ENCODE peak calls at places on chromosomes 5 and 9, in four cellular contexts. One of them, this sample, is unnamed. For H3K4me1, the result is how much of the 10 kb centered on the place peaks cover.

GRCh38 chr5:61069150-61069549 is 93.1 kb downstream of the SMIM15 start:
- DNase-seq in kidney: no peak
- DNase-seq in DND-41: peak
- DNase-seq in transverse colon: no peak
- DNase-seq in this sample: no peak

GRCh38 chr5:179273441-179274145 is 71.7 kb downstream of the ADAMTS2 start:
- DNase-seq in kidney: peak
- DNase-seq in DND-41: no peak
- DNase-seq in transverse colon: no peak
- DNase-seq in this sample: no peak

GRCh38 chr9:91192785-91193657 is 168.7 kb downstream of the AUH start:
- DNase-seq in kidney: peak
- DNase-seq in DND-41: peak
- DNase-seq in transverse colon: peak
- DNase-seq in this sample: peak

GRCh38 chr5:107369622-107370021 is 301.1 kb downstream of the EFNA5 start:
- DNase-seq in kidney: no peak
- DNase-seq in DND-41: no peak
- DNase-seq in transverse colon: no peak
- DNase-seq in this sample: no peak

GRCh38 chr9:82606761-82607382 is 456.1 kb downstream of the RASEF start:
- DNase-seq in kidney: no peak
- DNase-seq in DND-41: peak
- DNase-seq in transverse colon: peak
- DNase-seq in this sample: no peak

GRCh38 chr5:149063017-149063687 is at the start of gene SH3TC2:
- DNase-seq in kidney: peak
- DNase-seq in DND-41: no peak
- DNase-seq in transverse colon: peak
- DNase-seq in this sample: no peak

GRCh38 chr5:55645304-55645703 is 66.8 kb downstream of the SLC38A9 start:
- DNase-seq in kidney: no peak
- DNase-seq in DND-41: no peak
- DNase-seq in transverse colon: no peak
- DNase-seq in this sample: no peak

GRCh38 chr5:130526708-130527107 is 622.4 kb downstream of the CHSY3 start:
- DNase-seq in kidney: no peak
- DNase-seq in DND-41: no peak
- DNase-seq in transverse colon: no peak
- DNase-seq in this sample: no peak

GRCh38 chr5:44943637-44944036 is 134.9 kb downstream of the MRPS30 start:
- DNase-seq in kidney: no peak
- DNase-seq in DND-41: no peak
- DNase-seq in transverse colon: no peak
- DNase-seq in this sample: no peak

GRCh38 chr5:124922255-124922975 is 176.0 kb upstream of the ZNF608 start:
- DNase-seq in kidney: no peak
- DNase-seq in DND-41: no peak
- DNase-seq in transverse colon: no peak
- DNase-seq in this sample: no peak

GRCh38 chr5:132233081-132233480 is 5.4 kb upstream of the P4HA2 start:
- DNase-seq in kidney: no peak
- DNase-seq in DND-41: no peak
- DNase-seq in transverse colon: peak
- DNase-seq in this sample: peak

GRCh38 chr5:141560141-141560540 is 58.7 kb downstream of the DIAPH1 start:
- DNase-seq in kidney: no peak
- DNase-seq in DND-41: no peak
- DNase-seq in transverse colon: no peak
- DNase-seq in this sample: no peak

GRCh38 chr9:97052735-97053134 is 13.8 kb upstream of the CTSV start:
- DNase-seq in kidney: no peak
- DNase-seq in DND-41: no peak
- DNase-seq in transverse colon: no peak
- DNase-seq in this sample: no peak

GRCh38 chr5:132215329-132215728 is 12.3 kb downstream of the P4HA2 start:
- DNase-seq in kidney: peak
- DNase-seq in DND-41: no peak
- DNase-seq in transverse colon: peak
- DNase-seq in this sample: peak

GRCh38 chr5:77852068-77852513 is 76.0 kb upstream of the TBCA start:
- DNase-seq in kidney: no peak
- DNase-seq in DND-41: no peak
- DNase-seq in transverse colon: no peak
- DNase-seq in this sample: no peak

GRCh38 chr5:75405296-75405695 is 68.3 kb downstream of the HMGCR start:
- DNase-seq in kidney: no peak
- DNase-seq in DND-41: no peak
- DNase-seq in transverse colon: no peak
- DNase-seq in this sample: no peak

GRCh38 chr5:157543825-157544622 is 31.6 kb downstream of the ADAM19 start:
- DNase-seq in kidney: no peak
- DNase-seq in DND-41: peak
- DNase-seq in transverse colon: no peak
- DNase-seq in this sample: no peak

GRCh38 chr5:61280205-61280604 is 51.9 kb upstream of the ZSWIM6 start:
- DNase-seq in kidney: no peak
- DNase-seq in DND-41: no peak
- DNase-seq in transverse colon: no peak
- DNase-seq in this sample: no peak

GRCh38 chr5:65198777-65199120 is 283.0 kb downstream of the ADAMTS6 start:
- DNase-seq in kidney: no peak
- DNase-seq in DND-41: no peak
- DNase-seq in transverse colon: no peak
- DNase-seq in this sample: no peak

GRCh38 chr5:124065508-124065907 is 553.5 kb downstream of the CSNK1G3 start:
- DNase-seq in kidney: no peak
- DNase-seq in DND-41: no peak
- DNase-seq in transverse colon: no peak
- DNase-seq in this sample: no peak

GRCh38 chr9:126123927-126124326 is 202.7 kb upstream of the MVB12B start:
- DNase-seq in kidney: peak
- DNase-seq in DND-41: no peak
- DNase-seq in transverse colon: no peak
- DNase-seq in this sample: no peak

GRCh38 chr9:125066839-125067619 is 76.3 kb downstream of the SCAI start:
- DNase-seq in kidney: no peak
- DNase-seq in DND-41: no peak
- DNase-seq in transverse colon: no peak
- DNase-seq in this sample: no peak

GRCh38 chr9:133759146-133759900 is 21.2 kb upstream of the SARDH start:
- DNase-seq in kidney: peak
- DNase-seq in DND-41: no peak
- DNase-seq in transverse colon: no peak
- DNase-seq in this sample: no peak

GRCh38 chr5:175170899-175171298 is 273.1 kb downstream of the DRD1 start:
- DNase-seq in kidney: no peak
- DNase-seq in DND-41: no peak
- DNase-seq in transverse colon: no peak
- DNase-seq in this sample: no peak

GRCh38 chr5:172726966-172727365 is 44.0 kb downstream of the DUSP1 start:
- DNase-seq in kidney: peak
- DNase-seq in DND-41: no peak
- DNase-seq in transverse colon: no peak
- DNase-seq in this sample: no peak

GRCh38 chr5:60257852-60258251 is 364.3 kb upstream of the PDE4D start:
- DNase-seq in kidney: no peak
- DNase-seq in DND-41: no peak
- DNase-seq in transverse colon: no peak
- DNase-seq in this sample: no peak

GRCh38 chr5:134242146-134242545 is 16.3 kb upstream of the PPP2CA start:
- DNase-seq in kidney: no peak
- DNase-seq in DND-41: no peak
- DNase-seq in transverse colon: peak
- DNase-seq in this sample: no peak

GRCh38 chr5:73446631-73447233 is 1.8 kb downstream of the FOXD1 start:
- DNase-seq in kidney: peak
- DNase-seq in DND-41: no peak
- DNase-seq in transverse colon: no peak
- DNase-seq in this sample: no peak

GRCh38 chr5:107930891-107931290 is 260.2 kb upstream of the EFNA5 start:
- DNase-seq in kidney: no peak
- DNase-seq in DND-41: no peak
- DNase-seq in transverse colon: no peak
- DNase-seq in this sample: no peak

GRCh38 chr9:18890372-18890771 is 142.6 kb downstream of the SAXO1 start:
- DNase-seq in kidney: no peak
- DNase-seq in DND-41: no peak
- DNase-seq in transverse colon: no peak
- DNase-seq in this sample: no peak

GRCh38 chr5:89613222-89613956 is 730.4 kb upstream of the MEF2C start:
- DNase-seq in kidney: no peak
- DNase-seq in DND-41: no peak
- DNase-seq in transverse colon: no peak
- DNase-seq in this sample: no peak

GRCh38 chr5:136729901-136730355 is 364.6 kb upstream of the TRPC7 start:
- DNase-seq in kidney: no peak
- DNase-seq in DND-41: no peak
- DNase-seq in transverse colon: no peak
- DNase-seq in this sample: no peak

DNA sequence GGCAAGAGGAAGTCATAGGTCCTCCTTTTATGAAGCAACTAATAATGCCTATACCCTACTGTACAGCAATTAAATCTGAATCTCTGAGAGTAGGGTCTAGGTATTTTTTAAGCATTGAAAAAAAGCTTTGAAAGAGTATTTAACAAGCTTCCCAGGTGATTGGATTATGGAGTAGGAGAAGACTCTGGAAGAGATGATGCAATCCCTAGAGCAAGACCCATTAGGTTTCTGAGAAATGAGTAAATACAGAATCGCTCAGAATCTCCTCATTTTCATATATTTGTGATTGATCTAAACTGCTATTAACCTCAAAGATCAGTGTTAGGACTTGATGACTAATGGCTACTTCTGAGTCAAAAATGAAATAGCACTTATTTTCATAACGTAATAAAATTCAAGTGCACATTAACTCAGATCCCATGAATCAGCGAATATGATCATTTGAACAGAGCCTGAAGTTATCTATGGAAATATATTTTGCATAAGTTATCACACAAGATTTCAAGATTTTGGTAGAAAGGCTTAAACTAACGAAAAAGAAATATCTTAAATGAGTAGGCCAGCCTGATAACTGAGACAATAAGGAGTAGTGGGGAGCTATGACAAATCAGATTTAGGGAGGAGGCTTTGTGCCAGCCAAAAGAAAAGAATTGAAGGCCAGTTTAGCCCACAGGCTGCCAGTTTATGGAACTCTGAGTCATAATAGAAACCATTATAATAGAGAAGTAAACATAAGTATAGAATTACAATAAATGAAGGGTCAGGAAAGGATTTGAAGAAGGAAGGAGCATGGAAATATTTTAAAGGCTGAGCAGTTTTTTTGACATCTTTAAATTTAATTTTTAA is 106.7 kb upstream of the OSMR start:
- DNase-seq in kidney: no peak
- DNase-seq in DND-41: no peak
- DNase-seq in transverse colon: no peak
- DNase-seq in this sample: no peak
- TF ChIP-seq CTCF in kidney: no peak
- TF ChIP-seq CTCF in DND-41: no peak
- TF ChIP-seq CTCF in transverse colon: no peak
- TF ChIP-seq CTCF in this sample: no peak

DNA sequence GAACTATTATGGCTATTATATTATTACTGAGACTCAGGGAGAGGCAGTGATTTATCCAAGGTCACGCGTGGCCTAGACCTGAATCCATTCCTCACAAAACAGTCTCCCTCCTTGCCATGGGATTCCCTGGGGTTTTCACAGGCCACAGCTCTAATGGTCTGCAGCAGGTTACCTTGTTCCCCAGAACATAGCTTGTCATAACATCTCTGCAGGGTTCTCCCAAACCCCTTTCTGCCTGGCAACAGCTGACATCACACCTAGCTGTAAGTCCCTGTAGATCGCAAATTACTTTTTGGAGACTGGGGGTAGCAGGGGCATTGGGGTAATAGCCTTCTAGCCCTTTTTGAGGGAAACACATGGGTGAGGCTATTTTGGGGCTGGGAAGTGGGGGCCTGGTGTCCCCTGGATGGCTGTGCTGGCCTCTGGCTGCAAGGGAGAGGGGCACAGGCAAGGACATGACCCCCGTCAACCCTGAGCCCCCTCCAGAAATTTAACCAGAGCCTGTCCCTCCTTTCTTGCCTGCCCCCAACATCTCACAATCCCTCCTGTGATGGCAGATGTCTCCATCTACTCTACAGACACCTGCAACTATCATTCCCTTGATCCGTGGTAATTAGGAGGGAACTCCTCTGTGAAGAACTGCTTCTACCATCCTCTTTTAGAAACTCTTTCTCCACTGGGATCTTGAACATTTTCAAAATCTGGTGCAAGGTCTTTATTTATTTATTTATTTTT is 1.3 kb downstream of the CD74 start:
- DNase-seq in kidney: no peak
- DNase-seq in DND-41: no peak
- DNase-seq in transverse colon: peak
- DNase-seq in this sample: no peak
- H3K4me3 ChIP-seq in kidney: peak
- H3K4me3 ChIP-seq in DND-41: no peak
- H3K4me3 ChIP-seq in transverse colon: peak
- H3K4me3 ChIP-seq in this sample: peak

DNA sequence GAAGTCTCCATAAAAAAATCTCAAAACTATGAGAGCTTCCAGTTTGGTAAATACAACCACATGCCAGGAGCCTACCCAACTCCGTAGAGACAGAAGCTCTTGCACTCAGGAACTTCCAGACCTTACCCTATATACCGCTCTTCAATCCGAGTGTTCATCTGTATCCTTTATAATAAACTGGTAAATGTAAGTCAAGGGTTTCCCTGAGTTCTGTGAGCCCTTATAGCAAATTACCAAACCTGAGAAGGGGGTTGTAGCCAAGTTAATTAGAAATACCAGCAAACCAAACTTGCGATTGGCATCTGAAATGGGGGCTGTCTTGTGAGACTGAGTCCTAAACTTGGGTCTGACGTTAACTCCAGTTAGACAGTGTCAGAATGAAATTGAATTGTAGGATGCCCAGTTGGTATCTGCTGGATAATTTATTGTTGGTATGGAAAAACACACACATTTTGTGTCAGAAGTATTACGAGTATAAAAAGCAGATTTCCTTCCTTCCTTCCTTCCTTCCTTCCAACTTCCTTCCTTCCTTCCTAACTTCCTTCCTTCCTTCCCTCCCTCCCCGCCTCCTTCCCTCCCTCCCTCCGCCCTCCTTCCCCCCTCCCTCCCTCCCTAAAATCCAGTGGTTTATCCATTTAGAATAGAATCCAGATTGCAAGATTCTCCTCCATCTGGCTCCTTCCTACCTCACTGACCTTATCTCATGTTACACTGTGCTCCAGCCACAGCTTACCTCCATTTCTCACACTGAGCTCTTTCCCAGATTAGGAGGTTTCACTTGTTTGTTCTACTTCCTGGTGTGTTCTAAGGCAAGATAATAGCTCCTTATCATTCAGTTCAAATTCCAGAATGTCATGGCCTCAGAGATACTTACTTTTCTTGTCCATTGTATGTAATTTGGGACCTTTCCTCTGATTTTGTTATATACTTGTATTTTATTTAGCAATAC is 196.7 kb downstream of the WDR70 start:
- DNase-seq in kidney: no peak
- DNase-seq in DND-41: no peak
- DNase-seq in transverse colon: no peak
- DNase-seq in this sample: no peak
- H3K4me1 ChIP-seq in kidney: under half
- H3K4me1 ChIP-seq in DND-41: under half
- H3K4me1 ChIP-seq in transverse colon: under half
- H3K4me1 ChIP-seq in this sample: under half

GRCh38 chr9:5714501-5715401 is 85.8 kb downstream of the RIC1 start:
- DNase-seq in kidney: no peak
- DNase-seq in DND-41: no peak
- DNase-seq in transverse colon: no peak
- DNase-seq in this sample: no peak
- TF ChIP-seq CTCF in kidney: peak
- TF ChIP-seq CTCF in DND-41: peak
- TF ChIP-seq CTCF in transverse colon: peak
- TF ChIP-seq CTCF in this sample: no peak